ENCODE peak calls at places on chromosomes 6 and 20, in six cellular contexts. C is HCT116, T is epithelial cell of prostate, R is C1 segment of cervical spinal cord, D is AG20443, I is left ventricle myocardium inferior. A is an unnamed sample.

GRCh38 chr20:5996765-5997164 is 46.3 kb downstream of the MCM8 start:
- DNase-seq in I (no peak), R (no peak), T (no peak), C (no peak), D (no peak), A (no peak)

GRCh38 chr6:41581381-41581991 is 35.3 kb downstream of the FOXP4 start:
- DNase-seq in T (no peak), I (no peak), C (peak), D (peak), R (no peak), A (no peak)

GRCh38 chr20:47774081-47774777 is 11.1 kb downstream of the SULF2 start:
- DNase-seq in R (no peak), T (no peak), C (no peak), I (no peak), D (no peak), A (no peak)

GRCh38 chr6:26568601-26569432 is 27.9 kb upstream of the ABT1 start:
- DNase-seq in I (peak), C (peak), R (peak), D (peak), T (no peak), A (peak)

GRCh38 chr6:4641461-4641860 is 134.7 kb upstream of the CDYL start:
- DNase-seq in T (no peak), C (no peak), D (no peak), R (no peak), I (no peak), A (no peak)

GRCh38 chr20:49583669-49584417 is 15.9 kb upstream of the PTGIS start:
- DNase-seq in C (no peak), T (no peak), D (peak), I (peak), R (no peak), A (peak)

GRCh38 chr6:48916523-48917050 is 546.5 kb downstream of the MMUT start:
- DNase-seq in R (no peak), I (no peak), T (no peak), D (no peak), C (no peak), A (no peak)

GRCh38 chr6:17226766-17227338 is 54.3 kb upstream of the RBM24 start:
- DNase-seq in C (no peak), R (no peak), I (no peak), T (no peak), D (peak), A (no peak)

GRCh38 chr6:114364295-114364694 is 21.5 kb upstream of the HS3ST5 start:
- DNase-seq in T (peak), I (no peak), C (no peak), D (no peak), R (no peak), A (no peak)

GRCh38 chr6:110703906-110704594 is 111.2 kb downstream of the CDK19 start:
- DNase-seq in T (no peak), R (no peak), C (no peak), I (no peak), D (no peak), A (no peak)

GRCh38 chr6:77470983-77471382 is 7.7 kb upstream of the HTR1B start:
- DNase-seq in R (no peak), T (no peak), I (no peak), C (no peak), D (no peak), A (no peak)

GRCh38 chr20:20079102-20079784 is 26.9 kb downstream of the CFAP61 start:
- DNase-seq in R (no peak), T (no peak), I (no peak), D (no peak), C (no peak), A (no peak)

GRCh38 chr6:43699564-43700186 is 12.1 kb upstream of the MRPS18A start:
- DNase-seq in D (no peak), R (no peak), T (no peak), I (no peak), C (no peak), A (no peak)

GRCh38 chr6:149860834-149861602 is 3.1 kb downstream of the LRP11 start:
- DNase-seq in I (no peak), D (no peak), R (no peak), C (no peak), T (no peak), A (no peak)